ENCODE peak calls at places on chromosomes 12 and 14, in four cellular contexts. I is fibroblast of the conjunctiva; Q is occipital lobe; Y is stimulated activated CD4-positive, alpha-beta T cell treated with anti-CD3 and anti-CD28 coated beads, Interleukin-15, amount 100 ng/mL, for 24 hours. A is an unnamed sample.
A peak's percentile ranks its signal among the peaks of the same experiment; 100 is the strongest.

GRCh38 chr12:92080390-92081285 is 65.0 kb downstream of the BTG1 start:
- DNase-seq in I (no peak), Q (no peak), Y (peak; percentile 28), A (no peak)

GRCh38 chr12:55931780-55932545 is 1.0 kb downstream of the DGKA start:
- DNase-seq in I (no peak), Q (peak; percentile 27), Y (peak; percentile 52), A (peak; percentile 69)

GRCh38 chr12:27851311-27851710 is 71.3 kb upstream of the MANSC4 start:
- DNase-seq in I (no peak), Q (no peak), Y (no peak), A (no peak)

GRCh38 chr12:74985293-74985985 is 224.2 kb downstream of the KCNC2 start:
- DNase-seq in I (no peak), Q (no peak), Y (no peak), A (no peak)

GRCh38 chr14:55701638-55702037 is 121.6 kb downstream of the KTN1 start:
- DNase-seq in I (no peak), Q (no peak), Y (no peak), A (no peak)

GRCh38 chr12:52440821-52441319 is 6.7 kb upstream of the KRT75 start:
- DNase-seq in I (no peak), Q (no peak), Y (no peak), A (no peak)

GRCh38 chr12:32586390-32586789 is 92.7 kb upstream of the DNM1L start:
- DNase-seq in I (no peak), Q (no peak), Y (no peak), A (no peak)

GRCh38 chr12:131091413-131091975 is 137.8 kb downstream of the ADGRD1 start:
- DNase-seq in I (no peak), Q (peak; percentile 31), Y (peak; percentile 45), A (peak; percentile 36)

GRCh38 chr14:50320279-50320678 is 8.2 kb downstream of the DMAC2L start:
- DNase-seq in I (peak; percentile 33), Q (no peak), Y (peak; percentile 28), A (no peak)

GRCh38 chr12:18677189-18677588 is 60.6 kb downstream of the PLCZ1 start:
- DNase-seq in I (no peak), Q (no peak), Y (no peak), A (no peak)

GRCh38 chr12:26410686-26411085 is 215.3 kb downstream of the SSPN start:
- DNase-seq in I (no peak), Q (no peak), Y (no peak), A (no peak)

GRCh38 chr12:70469221-70469820 is 103.2 kb downstream of the KCNMB4 start:
- DNase-seq in I (no peak), Q (no peak), Y (no peak), A (no peak)

GRCh38 chr14:64654931-64655330 is 49.3 kb upstream of the PLEKHG3 start:
- DNase-seq in I (no peak), Q (no peak), Y (no peak), A (no peak)

GRCh38 chr14:52792097-52792415 is 649 bp upstream of the GNPNAT1 start:
- DNase-seq in I (no peak), Q (peak; percentile 73), Y (no peak), A (no peak)

GRCh38 chr12:46933947-46934346 is 108.2 kb upstream of the SLC38A4 start:
- DNase-seq in I (peak; percentile 53), Q (no peak), Y (no peak), A (no peak)

GRCh38 chr12:14892726-14893442 is 7.2 kb upstream of the MGP start:
- DNase-seq in I (peak; percentile 47), Q (no peak), Y (no peak), A (no peak)

GRCh38 chr12:49863946-49864816 is 21.3 kb upstream of the BCDIN3D start:
- DNase-seq in I (no peak), Q (no peak), Y (no peak), A (peak; percentile 59)

GRCh38 chr12:27575780-27576154 is 51.8 kb downstream of the PPFIBP1 start:
- DNase-seq in I (no peak), Q (no peak), Y (no peak), A (no peak)

GRCh38 chr14:104894331-104895206 is 29.5 kb downstream of the CEP170B start:
- DNase-seq in I (no peak), Q (no peak), Y (no peak), A (no peak)

GRCh38 chr12:59724011-59724703 is 128.3 kb downstream of the SLC16A7 start:
- DNase-seq in I (no peak), Q (no peak), Y (no peak), A (no peak)

GRCh38 chr12:92206596-92206995 is 61.0 kb upstream of the BTG1 start:
- DNase-seq in I (no peak), Q (no peak), Y (no peak), A (no peak)

GRCh38 chr12:47844264-47845020 is 24.7 kb upstream of the HDAC7 start:
- DNase-seq in I (peak; percentile 57), Q (no peak), Y (no peak), A (peak; percentile 72)

GRCh38 chr14:30610719-30611388 is 11.3 kb upstream of the SCFD1 start:
- DNase-seq in I (peak; percentile 79), Q (no peak), Y (peak; percentile 15), A (no peak)

GRCh38 chr12:51994959-51995358 is 11.8 kb upstream of the TAMALIN start:
- DNase-seq in I (no peak), Q (no peak), Y (no peak), A (no peak)

GRCh38 chr12:73629893-73630872 is 907.5 kb upstream of the ATXN7L3B start:
- DNase-seq in I (no peak), Q (no peak), Y (no peak), A (no peak)

GRCh38 chr12:2039034-2039433 is 13.8 kb upstream of the CACNA1C start:
- DNase-seq in I (no peak), Q (no peak), Y (no peak), A (no peak)

GRCh38 chr14:69475194-69475818 is 9.2 kb upstream of the PLEKHD1 start:
- DNase-seq in I (no peak), Q (no peak), Y (no peak), A (no peak)

GRCh38 chr14:50396636-50397460 is at the start of gene CDKL1:
- DNase-seq in I (peak; percentile 38), Q (peak; percentile 64), Y (peak; percentile 72), A (peak; percentile 65)

GRCh38 chr12:81303935-81304334 is 226.1 kb downstream of the ACSS3 start:
- DNase-seq in I (no peak), Q (no peak), Y (no peak), A (no peak)

GRCh38 chr14:61539631-61540030 is 155.7 kb upstream of the HIF1A start:
- DNase-seq in I (no peak), Q (no peak), Y (no peak), A (no peak)

GRCh38 chr14:73250317-73250713 is 13.0 kb downstream of the PAPLN start:
- DNase-seq in I (no peak), Q (no peak), Y (no peak), A (no peak)

GRCh38 chr12:44507471-44507870 is 368.6 kb downstream of the NELL2 start:
- DNase-seq in I (no peak), Q (no peak), Y (no peak), A (no peak)

GRCh38 chr14:72549026-72549425 is 344.9 kb downstream of the DPF3 start:
- DNase-seq in I (no peak), Q (no peak), Y (no peak), A (no peak)

GRCh38 chr12:26318661-26319068 is 123.3 kb downstream of the SSPN start:
- DNase-seq in I (peak; percentile 65), Q (no peak), Y (peak; percentile 9), A (no peak)